ENCODE peak calls at places on chromosomes 16 and 17, in nine cellular contexts. C is caudate nucleus; V is colonic mucosa; B is T-helper 1 cell; R is osteocyte; E is adipocyte; I is stimulated activated CD8-positive, alpha-beta memory T cell treated with anti-CD3 and anti-CD28 coated beads, Interleukin-15, amount 100 ng/mL, for 24 hours; W is thoracic aorta; D is AML-193. L is an unnamed sample.

GRCh38 chr17:58268326-58268725 is 12.4 kb downstream of the MPO start:
- DNase-seq in C (no peak), V (no peak), B (no peak), R (peak), E (no peak), I (no peak), W (no peak), D (no peak), L (no peak)

GRCh38 chr17:74924250-74924948 is at the start of gene OTOP2:
- DNase-seq in C (no peak), V (no peak), B (no peak), R (no peak), E (no peak), I (no peak), W (no peak), D (peak), L (no peak)

GRCh38 chr17:38443356-38444026 is 15.2 kb downstream of the ARHGAP23 start:
- DNase-seq in C (no peak), V (no peak), B (no peak), R (no peak), E (no peak), I (no peak), W (no peak), D (no peak), L (no peak)

GRCh38 chr17:35257080-35257701 is 14.3 kb downstream of the SLFN5 start:
- DNase-seq in C (no peak), V (peak), B (no peak), R (no peak), E (peak), I (no peak), W (no peak), D (no peak), L (peak)

GRCh38 chr17:41624208-41625101 is at the start of gene KRT17:
- DNase-seq in C (no peak), V (no peak), B (no peak), R (no peak), E (no peak), I (no peak), W (no peak), D (no peak), L (peak)

GRCh38 chr17:1865252-1866037 is 35.6 kb downstream of the RPA1 start:
- DNase-seq in C (no peak), V (peak), B (peak), R (peak), E (peak), I (no peak), W (no peak), D (peak), L (peak)

GRCh38 chr16:23081675-23082119 is 67.6 kb downstream of the USP31 start:
- DNase-seq in C (no peak), V (no peak), B (no peak), R (no peak), E (peak), I (no peak), W (no peak), D (no peak), L (no peak)

GRCh38 chr16:85878875-85879274 is 20.1 kb upstream of the IRF8 start:
- DNase-seq in C (no peak), V (peak), B (no peak), R (no peak), E (peak), I (no peak), W (no peak), D (no peak), L (no peak)

GRCh38 chr16:3065742-3066439 is 451 bp downstream of the IL32 start:
- DNase-seq in C (no peak), V (peak), B (no peak), R (no peak), E (no peak), I (no peak), W (no peak), D (no peak), L (peak)

GRCh38 chr17:27666831-27667560 is 36.0 kb downstream of the LGALS9 start:
- DNase-seq in C (no peak), V (no peak), B (no peak), R (no peak), E (no peak), I (no peak), W (no peak), D (no peak), L (no peak)